ENCODE peak calls at places on chromosomes 2 and 18, in six cellular contexts. M, O, Q, N, E and Y are unnamed samples.

GRCh38 chr2:50492452-50492851 is 539.5 kb downstream of the NRXN1 start:
- DNase-seq in M (no peak), O (no peak), Q (no peak), N (peak), E (peak), Y (peak)

GRCh38 chr2:24478243-24478642 is 12.8 kb upstream of the NCOA1 start:
- DNase-seq in M (no peak), O (no peak), Q (no peak), N (no peak), E (no peak), Y (no peak)

GRCh38 chr2:45700407-45701013 is 49.0 kb downstream of the PRKCE start:
- DNase-seq in M (no peak), O (no peak), Q (no peak), N (no peak), E (no peak), Y (no peak)

GRCh38 chr2:147623328-147623727 is 221.5 kb upstream of the ACVR2A start:
- DNase-seq in M (no peak), O (no peak), Q (no peak), N (peak), E (no peak), Y (no peak)

GRCh38 chr18:4040391-4041172 is 414.5 kb downstream of the DLGAP1 start:
- DNase-seq in M (no peak), O (no peak), Q (no peak), N (no peak), E (no peak), Y (peak)

GRCh38 chr18:58314284-58314683 is 270.3 kb downstream of the NEDD4L start:
- DNase-seq in M (no peak), O (peak), Q (no peak), N (peak), E (peak), Y (no peak)

GRCh38 chr18:47912794-47913594 is 17.5 kb downstream of the SMAD2 start:
- DNase-seq in M (no peak), O (no peak), Q (no peak), N (no peak), E (no peak), Y (no peak)

GRCh38 chr2:84175340-84175739 is 283.7 kb downstream of the SUCLG1 start:
- DNase-seq in M (no peak), O (no peak), Q (no peak), N (no peak), E (no peak), Y (no peak)

GRCh38 chr2:96202152-96202856 is 6.3 kb downstream of the STARD7 start:
- DNase-seq in M (no peak), O (no peak), Q (no peak), N (no peak), E (no peak), Y (no peak)

GRCh38 chr2:80020061-80020460 is 284.5 kb downstream of the LRRTM1 start:
- DNase-seq in M (no peak), O (no peak), Q (no peak), N (no peak), E (no peak), Y (no peak)

GRCh38 chr2:1605659-1606400 is 138.5 kb downstream of the PXDN start:
- DNase-seq in M (no peak), O (no peak), Q (peak), N (peak), E (no peak), Y (no peak)